ENCODE peak calls at places on chromosomes 6 and 20, in six cellular contexts. R, L, Z, P, B and M are unnamed samples.

GRCh38 chr20:50571466-50571865 is 61.3 kb downstream of the PTPN1 start:
- DNase-seq in L (no peak), P (no peak), Z (no peak), B (no peak), R (no peak), M (no peak)

GRCh38 chr20:2708073-2708415 is 15.5 kb downstream of the EBF4 start:
- DNase-seq in L (no peak), Z (no peak), P (no peak), R (no peak), B (no peak), M (no peak)

GRCh38 chr6:82205793-82206425 is 41.6 kb downstream of the IBTK start:
- DNase-seq in Z (no peak), P (peak; percentile 47), B (no peak), L (peak; percentile 81), R (peak; percentile 38), M (no peak)

GRCh38 chr6:10478187-10479040 is 42.7 kb upstream of the GCNT2 start:
- DNase-seq in B (peak; percentile 41), R (peak; percentile 61), L (peak; percentile 56), Z (peak; percentile 54), P (peak; percentile 52), M (no peak)

GRCh38 chr6:87105823-87106222 is 10.9 kb upstream of the CGA start:
- DNase-seq in Z (no peak), B (no peak), L (peak; percentile 16), P (no peak), R (no peak), M (no peak)

GRCh38 chr6:28947831-28948270 is 24.1 kb upstream of the TRIM27 start:
- DNase-seq in L (peak; percentile 65), R (peak; percentile 77), P (no peak), Z (peak; percentile 84), B (no peak), M (peak; percentile 60)

GRCh38 chr6:38671885-38672467 is 31.0 kb downstream of the GLO1 start:
- DNase-seq in B (peak; percentile 61), R (peak; percentile 78), L (peak; percentile 65), Z (peak; percentile 43), P (peak; percentile 77), M (peak; percentile 88)

GRCh38 chr20:25544316-25544715 is 41.0 kb downstream of the NINL start:
- DNase-seq in R (no peak), L (peak; percentile 61), Z (no peak), B (no peak), P (no peak), M (no peak)

DNA sequence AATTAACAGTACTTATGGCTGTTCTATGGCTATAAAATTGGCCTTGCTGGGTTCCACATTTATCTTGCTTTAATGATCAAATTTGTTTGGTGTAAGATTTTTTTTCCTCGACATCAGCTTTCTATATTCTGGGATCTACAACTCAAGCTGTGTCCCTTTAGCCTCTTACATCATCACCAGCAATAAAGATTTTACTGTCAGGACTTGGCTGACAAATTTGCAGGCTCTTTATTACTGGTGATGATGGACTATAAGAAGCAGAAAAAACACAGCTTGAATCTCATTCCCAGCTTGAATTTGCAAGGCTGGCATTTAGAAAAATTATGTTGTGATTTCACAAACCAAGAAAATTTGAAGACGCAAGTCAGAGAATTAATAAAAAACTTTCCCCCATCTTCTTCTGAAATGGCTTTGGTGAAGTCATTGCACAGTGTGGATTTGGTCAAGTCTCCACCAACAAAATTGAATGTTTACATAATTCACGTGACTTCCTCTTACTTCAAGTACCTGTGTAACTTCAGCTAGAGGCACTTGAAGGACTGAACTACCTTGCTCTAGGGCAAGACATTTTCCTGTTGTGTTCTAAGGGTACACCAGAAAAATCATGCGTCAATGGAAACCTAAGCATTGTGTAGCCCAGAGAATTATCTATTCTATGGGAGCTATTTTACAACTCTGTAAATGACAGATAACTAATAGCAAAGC is 175.0 kb downstream of the CBLN4 start:
- DNase-seq in P (no peak), B (no peak), L (no peak), Z (no peak), R (no peak), M (no peak)
- H3K9me3 ChIP-seq in P (no peaks in the 10 kb centered on the region), B (no peaks in the 10 kb centered on the region), L (peaks cover 17% of the 10 kb centered on the region), Z (no peaks in the 10 kb centered on the region), R (no peaks in the 10 kb centered on the region), M (peaks cover under 1% of the 10 kb centered on the region)

DNA sequence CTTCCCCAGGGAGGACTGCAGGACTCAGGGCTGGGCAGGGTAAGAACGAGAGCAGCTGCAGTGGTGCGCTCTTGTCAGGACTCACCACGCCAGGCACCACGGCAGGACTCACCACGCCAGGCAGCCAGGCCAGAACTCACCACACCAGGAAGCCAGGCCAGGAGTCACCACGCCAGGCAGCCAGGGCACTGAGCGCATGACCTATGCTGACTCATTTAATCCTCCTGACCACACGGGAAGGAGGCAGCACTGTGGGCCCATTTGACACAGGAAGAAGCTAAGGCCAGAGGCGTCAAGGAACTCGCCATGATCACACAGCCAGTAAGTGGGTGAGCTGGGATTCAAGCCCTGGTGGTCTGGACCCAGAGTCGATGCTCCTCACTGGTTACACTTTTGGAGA is 189.3 kb downstream of the PREX1 start:
- DNase-seq in Z (peak; percentile 18), L (peak; percentile 79), R (no peak), B (no peak), P (peak; percentile 68), M (peak; percentile 98)
- H3K4me2 ChIP-seq in Z (no peak overlapping the region), L (no peak overlapping the region), R (no peak overlapping the region), B (no peak overlapping the region), P (no peak overlapping the region), M (peak overlapping the region; percentile 17)

GRCh38 chr20:15967334-15967733 is 605.9 kb downstream of the KIF16B start:
- DNase-seq in R (no peak), Z (no peak), L (no peak), P (no peak), B (no peak), M (no peak)

DNA sequence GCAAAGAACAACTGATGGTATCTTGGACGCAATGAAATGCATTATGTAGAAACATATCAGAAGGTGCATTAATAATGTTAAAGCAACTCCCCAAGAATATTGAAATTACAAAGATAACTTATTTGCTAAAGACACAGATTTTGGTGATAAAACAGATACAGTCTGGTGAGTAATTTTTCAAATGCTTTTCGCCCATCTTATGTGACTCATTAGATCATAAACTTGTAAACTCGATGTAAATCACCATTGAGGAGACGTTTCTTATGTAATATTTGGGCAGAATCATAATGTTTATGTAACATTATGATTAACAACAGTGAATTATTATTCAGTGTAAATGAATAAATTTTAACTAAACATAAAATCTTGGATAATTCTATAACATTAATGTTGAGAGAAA is 608.1 kb downstream of the KIF16B start:
- DNase-seq in B (no peak), Z (no peak), R (no peak), P (no peak), L (no peak), M (no peak)
- H3K9me3 ChIP-seq in B (no peaks in the 10 kb centered on the region), Z (no peaks in the 10 kb centered on the region), R (no peaks in the 10 kb centered on the region), P (no peaks in the 10 kb centered on the region), L (peaks cover 5% of the 10 kb centered on the region), M (no peaks in the 10 kb centered on the region)

GRCh38 chr6:142233945-142234682 is 67.7 kb upstream of the ADGRG6 start:
- DNase-seq in B (no peak), P (no peak), R (no peak), Z (no peak), L (no peak), M (no peak)

GRCh38 chr6:142240203-142240602 is 61.6 kb upstream of the ADGRG6 start:
- DNase-seq in L (no peak), P (peak; percentile 11), R (no peak), B (no peak), Z (no peak), M (no peak)

GRCh38 chr6:142236686-142237085 is 65.1 kb upstream of the ADGRG6 start:
- DNase-seq in Z (no peak), P (peak; percentile 5), R (no peak), L (no peak), B (no peak), M (no peak)

GRCh38 chr6:142235247-142235646 is 66.6 kb upstream of the ADGRG6 start:
- DNase-seq in Z (no peak), B (no peak), R (no peak), P (no peak), L (no peak), M (no peak)
- H3K4me2 ChIP-seq in Z (no peak overlapping the region), B (no peak overlapping the region), R (no peak overlapping the region), P (no peak overlapping the region), L (no peak overlapping the region), M (no peak overlapping the region)

GRCh38 chr20:55793986-55794385 is 211.3 kb downstream of the CBLN4 start:
- DNase-seq in L (no peak), Z (no peak), P (no peak), B (no peak), R (no peak), M (no peak)
- H3K9me3 ChIP-seq in L (peaks cover 10% of the 10 kb centered on the region), Z (no peaks in the 10 kb centered on the region), P (no peaks in the 10 kb centered on the region), B (no peaks in the 10 kb centered on the region), R (no peaks in the 10 kb centered on the region), M (no peaks in the 10 kb centered on the region)

GRCh38 chr6:166463363-166464067 is 80.8 kb upstream of the MPC1 start:
- DNase-seq in L (no peak), Z (no peak), P (no peak), R (no peak), B (no peak), M (peak; percentile 50)
- H3K4me2 ChIP-seq in L (no peak overlapping the region), Z (no peak overlapping the region), P (no peak overlapping the region), R (no peak overlapping the region), B (no peak overlapping the region), M (no peak overlapping the region)

DNA sequence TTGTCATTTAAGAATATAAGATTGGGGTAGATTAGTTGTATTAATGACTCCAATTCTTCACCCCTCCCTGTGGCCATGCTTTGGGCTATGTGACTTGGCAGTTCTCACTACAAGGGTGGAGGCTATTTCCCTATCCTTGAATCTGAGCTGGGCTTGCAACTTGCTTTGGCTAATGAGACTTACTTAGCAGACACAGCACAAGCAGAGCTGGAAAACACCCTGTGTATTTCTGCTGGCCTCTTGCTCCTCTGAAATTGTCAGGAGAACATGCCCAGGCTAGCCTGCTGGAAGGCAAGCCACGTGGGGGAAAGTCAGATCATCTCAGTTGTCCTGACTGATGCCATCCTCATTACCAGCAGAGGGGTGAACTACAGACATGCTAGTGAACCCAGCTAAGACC is 126.5 kb upstream of the HDGFL1 start:
- DNase-seq in P (peak; percentile 54), R (no peak), Z (no peak), L (peak; percentile 17), B (no peak), M (no peak)
- H3K9me3 ChIP-seq in P (no peaks in the 10 kb centered on the region), R (no peaks in the 10 kb centered on the region), Z (no peaks in the 10 kb centered on the region), L (no peaks in the 10 kb centered on the region), B (no peaks in the 10 kb centered on the region), M (no peaks in the 10 kb centered on the region)

DNA sequence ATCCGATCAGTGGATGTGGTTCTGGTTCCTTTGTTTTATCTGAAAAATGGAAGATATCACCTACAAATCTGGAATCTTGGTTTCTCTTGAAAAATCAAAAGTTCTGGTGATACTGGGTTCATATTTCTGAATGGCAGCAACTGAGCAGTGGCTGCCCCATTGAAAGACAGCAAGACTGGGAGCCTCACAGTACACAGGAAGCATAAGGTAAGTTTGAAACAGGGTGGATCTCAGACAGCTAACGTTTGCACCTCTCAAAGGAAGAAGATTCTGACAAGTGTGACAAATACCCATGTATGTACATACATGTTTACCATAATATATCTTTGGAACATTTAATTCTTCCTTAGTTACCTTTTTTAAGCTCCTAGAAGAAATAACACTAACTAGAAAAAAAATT is at the start of gene SAMD3:
- DNase-seq in Z (no peak), P (no peak), B (no peak), L (no peak), R (no peak), M (no peak)
- H3K4me2 ChIP-seq in Z (no peak within 1 kb of the TSS), P (no peak within 1 kb of the TSS), B (no peak within 1 kb of the TSS), L (no peak within 1 kb of the TSS), R (no peak within 1 kb of the TSS), M (no peak within 1 kb of the TSS)